ENCODE peak calls at places on chromosome 1, in six cellular contexts. G is fibroblast of mammary gland; U is CD8-positive, alpha-beta memory T cell; C is astrocyte of the spinal cord; F is Panc1; I is activated CD4-positive, alpha-beta T cell treated with anti-CD3 and anti-CD28 coated beads for 48 hours. A is an unnamed sample.

GRCh38 chr1:180424848-180425457 is 77.4 kb downstream of the ACBD6 start:
- DNase-seq in G (peak), U (no peak), C (no peak), F (no peak), I (no peak), A (no peak)

GRCh38 chr1:24118410-24119242 is 6.7 kb upstream of the MYOM3 start:
- DNase-seq in G (no peak), U (no peak), C (no peak), F (no peak), I (no peak), A (peak)

GRCh38 chr1:218409946-218410510 is 64.9 kb downstream of the TGFB2 start:
- DNase-seq in G (peak), U (no peak), C (peak), F (no peak), I (no peak), A (no peak)

GRCh38 chr1:35726814-35727433 is 8.2 kb upstream of the C1orf216 start:
- DNase-seq in G (peak), U (peak), C (peak), F (no peak), I (peak), A (peak)

GRCh38 chr1:74356493-74356892 is 121.3 kb downstream of the TNNI3K start:
- DNase-seq in G (no peak), U (no peak), C (peak), F (peak), I (no peak), A (no peak)

GRCh38 chr1:179510038-179510437 is 65.7 kb downstream of the NPHS2 start:
- DNase-seq in G (no peak), U (no peak), C (no peak), F (no peak), I (no peak), A (no peak)

GRCh38 chr1:155126494-155127104 is 1.1 kb upstream of the EFNA1 start:
- DNase-seq in G (no peak), U (peak), C (peak), F (no peak), I (peak), A (peak)

GRCh38 chr1:220680085-220680687 is 10.0 kb upstream of the C1orf115 start:
- DNase-seq in G (peak), U (peak), C (peak), F (peak), I (peak), A (no peak)

GRCh38 chr1:211192227-211192626 is 58.3 kb upstream of the KCNH1 start:
- DNase-seq in G (no peak), U (no peak), C (no peak), F (no peak), I (no peak), A (no peak)

GRCh38 chr1:199490804-199491527 is 536.5 kb upstream of the NR5A2 start:
- DNase-seq in G (peak), U (no peak), C (peak), F (no peak), I (no peak), A (no peak)

GRCh38 chr1:17441265-17441992 is 2.0 kb upstream of the RCC2 start:
- DNase-seq in G (peak), U (no peak), C (peak), F (peak), I (no peak), A (no peak)

GRCh38 chr1:31932491-31933316 is 5.5 kb downstream of the PTP4A2 start:
- DNase-seq in G (peak), U (no peak), C (no peak), F (no peak), I (no peak), A (no peak)

GRCh38 chr1:227546055-227546454 is 17.3 kb upstream of the ZNF678 start:
- DNase-seq in G (no peak), U (no peak), C (no peak), F (no peak), I (no peak), A (no peak)

GRCh38 chr1:15797614-15798390 is 9.6 kb downstream of the UQCRHL start:
- DNase-seq in G (peak), U (no peak), C (no peak), F (no peak), I (no peak), A (no peak)

GRCh38 chr1:9996624-9997582 is at the start of gene RBP7:
- DNase-seq in G (no peak), U (peak), C (no peak), F (no peak), I (peak), A (peak)

GRCh38 chr1:75632350-75632949 is 21.5 kb upstream of the SLC44A5 start:
- DNase-seq in G (peak), U (no peak), C (peak), F (no peak), I (no peak), A (no peak)

GRCh38 chr1:53919675-53920066 is 25.7 kb downstream of the DIO1 start:
- DNase-seq in G (peak), U (no peak), C (no peak), F (no peak), I (peak), A (no peak)

GRCh38 chr1:167643471-167643870 is 13.4 kb downstream of the RCSD1 start:
- DNase-seq in G (no peak), U (no peak), C (no peak), F (no peak), I (no peak), A (no peak)

GRCh38 chr1:84298688-84299535 is 2.6 kb upstream of the SAMD13 start:
- DNase-seq in G (no peak), U (no peak), C (peak), F (peak), I (peak), A (peak)

GRCh38 chr1:96519851-96520281 is 201.7 kb upstream of the PTBP2 start:
- DNase-seq in G (peak), U (no peak), C (peak), F (no peak), I (no peak), A (no peak)

GRCh38 chr1:67780637-67781036 is 52.6 kb downstream of the GNG12 start:
- DNase-seq in G (no peak), U (no peak), C (no peak), F (no peak), I (no peak), A (no peak)

GRCh38 chr1:201751872-201752271 is 77.1 kb upstream of the IPO9 start:
- DNase-seq in G (peak), U (no peak), C (peak), F (no peak), I (no peak), A (no peak)

GRCh38 chr1:116123837-116124533 is 12.8 kb downstream of the MAB21L3 start:
- DNase-seq in G (no peak), U (no peak), C (no peak), F (no peak), I (no peak), A (no peak)

GRCh38 chr1:12128120-12128519 is 38.7 kb upstream of the TNFRSF1B start:
- DNase-seq in G (no peak), U (no peak), C (no peak), F (no peak), I (no peak), A (no peak)

GRCh38 chr1:98422821-98423220 is 238.7 kb upstream of the SNX7 start:
- DNase-seq in G (no peak), U (no peak), C (peak), F (no peak), I (no peak), A (no peak)

GRCh38 chr1:30777906-30778155 is 20.3 kb upstream of the LAPTM5 start:
- DNase-seq in G (no peak), U (no peak), C (no peak), F (no peak), I (no peak), A (no peak)

GRCh38 chr1:84436907-84437667 is 38.8 kb downstream of the DNASE2B start:
- DNase-seq in G (no peak), U (peak), C (no peak), F (no peak), I (no peak), A (no peak)

GRCh38 chr1:168987923-168988322 is 118.6 kb upstream of the ATP1B1 start:
- DNase-seq in G (no peak), U (no peak), C (no peak), F (no peak), I (no peak), A (no peak)

GRCh38 chr1:3858231-3858981 is 1.1 kb downstream of the DFFB start:
- DNase-seq in G (peak), U (no peak), C (peak), F (no peak), I (peak), A (no peak)

GRCh38 chr1:27979151-27979858 is 19.5 kb downstream of the XKR8 start:
- DNase-seq in G (peak), U (peak), C (peak), F (no peak), I (no peak), A (no peak)

A was measured in Peyer's patch.